ENCODE peak calls at places on chromosomes 3 and 15, in four cellular contexts. One of them, this sample, is unnamed.

GRCh38 chr3:14525685-14526631 is 14.2 kb downstream of the GRIP2 start:
- DNase-seq in NCI-H1436: no peak
- DNase-seq in neural progenitor cell: no peak
- DNase-seq in ELR: peak; percentile 17
- DNase-seq in this sample: peak; percentile 55

GRCh38 chr15:89421219-89421618 is 75.2 kb downstream of the RHCG start:
- DNase-seq in NCI-H1436: no peak
- DNase-seq in neural progenitor cell: no peak
- DNase-seq in ELR: no peak
- DNase-seq in this sample: no peak

GRCh38 chr3:79724206-79724605 is 43.6 kb downstream of the ROBO1 start:
- DNase-seq in NCI-H1436: no peak
- DNase-seq in neural progenitor cell: peak; percentile 46
- DNase-seq in ELR: peak; percentile 3
- DNase-seq in this sample: no peak

GRCh38 chr3:13015286-13016082 is 57.7 kb downstream of the IQSEC1 start:
- DNase-seq in neural progenitor cell: no peak
- DNase-seq in NCI-H1436: no peak
- DNase-seq in ELR: no peak
- DNase-seq in this sample: no peak

GRCh38 chr3:170536712-170537111 is 49.2 kb downstream of the SLC7A14 start:
- DNase-seq in NCI-H1436: no peak
- DNase-seq in ELR: no peak
- DNase-seq in neural progenitor cell: no peak
- DNase-seq in this sample: peak; percentile 54

GRCh38 chr3:128112406-128112968 is 11.1 kb downstream of the RUVBL1 start:
- DNase-seq in neural progenitor cell: no peak
- DNase-seq in ELR: peak; percentile 98
- DNase-seq in NCI-H1436: no peak
- DNase-seq in this sample: peak; percentile 96

GRCh38 chr3:49132437-49133225 is at the start of gene LAMB2:
- DNase-seq in neural progenitor cell: peak; percentile 89
- DNase-seq in NCI-H1436: no peak
- DNase-seq in ELR: peak; percentile 84
- DNase-seq in this sample: peak; percentile 89

GRCh38 chr3:182583545-182583944 is 209.8 kb upstream of the ATP11B start:
- DNase-seq in NCI-H1436: no peak
- DNase-seq in neural progenitor cell: no peak
- DNase-seq in ELR: no peak
- DNase-seq in this sample: no peak

GRCh38 chr15:93121994-93122910 is 33.2 kb upstream of the RGMA start:
- DNase-seq in NCI-H1436: no peak
- DNase-seq in neural progenitor cell: peak; percentile 12
- DNase-seq in ELR: no peak
- DNase-seq in this sample: no peak

GRCh38 chr3:195558602-195559001 is 15.5 kb upstream of the PPP1R2 start:
- DNase-seq in neural progenitor cell: peak; percentile 58
- DNase-seq in ELR: peak; percentile 46
- DNase-seq in NCI-H1436: peak; percentile 77
- DNase-seq in this sample: peak; percentile 85

GRCh38 chr15:58864602-58865419 is 68.7 kb downstream of the SLTM start:
- DNase-seq in neural progenitor cell: peak; percentile 39
- DNase-seq in NCI-H1436: no peak
- DNase-seq in ELR: no peak
- DNase-seq in this sample: peak; percentile 24

GRCh38 chr3:140246578-140246977 is 311.6 kb downstream of the CLSTN2 start:
- DNase-seq in neural progenitor cell: no peak
- DNase-seq in NCI-H1436: no peak
- DNase-seq in ELR: no peak
- DNase-seq in this sample: no peak

GRCh38 chr15:26889298-26889898 is 22.5 kb downstream of the GABRA5 start:
- DNase-seq in neural progenitor cell: peak; percentile 74
- DNase-seq in ELR: peak; percentile 53
- DNase-seq in NCI-H1436: peak; percentile 25
- DNase-seq in this sample: peak; percentile 64

GRCh38 chr3:23825802-23826201 is 20.0 kb downstream of the UBE2E1 start:
- DNase-seq in neural progenitor cell: no peak
- DNase-seq in ELR: no peak
- DNase-seq in NCI-H1436: no peak
- DNase-seq in this sample: no peak

GRCh38 chr3:168113848-168114247 is 18.1 kb upstream of the GOLIM4 start:
- DNase-seq in neural progenitor cell: no peak
- DNase-seq in ELR: no peak
- DNase-seq in NCI-H1436: no peak
- DNase-seq in this sample: no peak

GRCh38 chr3:159166899-159167586 is 365.2 kb downstream of the MFSD1 start:
- DNase-seq in neural progenitor cell: no peak
- DNase-seq in ELR: no peak
- DNase-seq in NCI-H1436: no peak
- DNase-seq in this sample: no peak

GRCh38 chr15:50181983-50182232 is at the start of gene SLC27A2:
- DNase-seq in NCI-H1436: no peak
- DNase-seq in neural progenitor cell: peak; percentile 76
- DNase-seq in ELR: peak; percentile 26
- DNase-seq in this sample: peak; percentile 33

GRCh38 chr15:42385980-42386695 is 26.8 kb downstream of the CAPN3 start:
- DNase-seq in neural progenitor cell: no peak
- DNase-seq in NCI-H1436: no peak
- DNase-seq in ELR: no peak
- DNase-seq in this sample: peak; percentile 82

GRCh38 chr3:13072239-13073041 is 789 bp downstream of the IQSEC1 start:
- DNase-seq in neural progenitor cell: peak; percentile 16
- DNase-seq in NCI-H1436: no peak
- DNase-seq in ELR: no peak
- DNase-seq in this sample: peak; percentile 87

GRCh38 chr3:29333520-29333919 is 52.6 kb downstream of the RBMS3 start:
- DNase-seq in NCI-H1436: no peak
- DNase-seq in ELR: peak; percentile 47
- DNase-seq in neural progenitor cell: no peak
- DNase-seq in this sample: no peak

GRCh38 chr3:58667704-58668103 is 1.1 kb upstream of the FAM3D start:
- DNase-seq in ELR: no peak
- DNase-seq in NCI-H1436: no peak
- DNase-seq in neural progenitor cell: no peak
- DNase-seq in this sample: no peak

GRCh38 chr3:37338500-37338899 is 164.1 kb upstream of the LRRFIP2 start:
- DNase-seq in ELR: no peak
- DNase-seq in NCI-H1436: no peak
- DNase-seq in neural progenitor cell: no peak
- DNase-seq in this sample: no peak

GRCh38 chr15:50009634-50010033 is 109.4 kb downstream of the ATP8B4 start:
- DNase-seq in NCI-H1436: no peak
- DNase-seq in ELR: no peak
- DNase-seq in neural progenitor cell: no peak
- DNase-seq in this sample: peak; percentile 6

GRCh38 chr3:147341727-147342126 is 64.6 kb downstream of the ZIC4 start:
- DNase-seq in ELR: no peak
- DNase-seq in NCI-H1436: no peak
- DNase-seq in neural progenitor cell: peak; percentile 80
- DNase-seq in this sample: no peak

GRCh38 chr3:192883512-192883911 is 34.1 kb downstream of the MB21D2 start:
- DNase-seq in NCI-H1436: no peak
- DNase-seq in neural progenitor cell: no peak
- DNase-seq in ELR: no peak
- DNase-seq in this sample: no peak

GRCh38 chr15:65215496-65215895 is 4.2 kb upstream of the CILP start:
- DNase-seq in neural progenitor cell: no peak
- DNase-seq in NCI-H1436: no peak
- DNase-seq in ELR: no peak
- DNase-seq in this sample: no peak

GRCh38 chr3:16885588-16885903 is 791 bp downstream of the PLCL2 start:
- DNase-seq in neural progenitor cell: no peak
- DNase-seq in ELR: peak; percentile 32
- DNase-seq in NCI-H1436: no peak
- DNase-seq in this sample: no peak

GRCh38 chr15:92375057-92375456 is 18.6 kb upstream of the ST8SIA2 start:
- DNase-seq in NCI-H1436: no peak
- DNase-seq in neural progenitor cell: no peak
- DNase-seq in ELR: no peak
- DNase-seq in this sample: no peak

This sample was measured in myocyte.